ENCODE peak calls at places on chromosomes 3 and 15, in seven cellular contexts. H is HepG2, K is GM12878, W is SK-N-SH, C is K562, Y is GM12891, B is GM12892. F is an unnamed sample.

GRCh38 chr3:167113466-167113865 is 266.6 kb downstream of the ZBBX start:
- DNase-seq in H (no peak), K (no peak), W (no peak), C (no peak), Y (no peak), B (no peak), F (no peak)

GRCh38 chr3:113769551-113769950 is 22.7 kb downstream of the ATP6V1A start:
- DNase-seq in H (peak), K (no peak), W (peak), C (peak), Y (no peak), B (no peak), F (no peak)

GRCh38 chr15:27121672-27122071 is 150.7 kb downstream of the GABRG3 start:
- DNase-seq in H (no peak), K (no peak), W (no peak), C (no peak), Y (no peak), B (no peak), F (no peak)

GRCh38 chr3:52531636-52532516 is 1.8 kb downstream of the NT5DC2 start:
- DNase-seq in H (no peak), K (no peak), W (no peak), C (no peak), Y (no peak), B (peak), F (no peak)

GRCh38 chr3:29582310-29582709 is 301.4 kb downstream of the RBMS3 start:
- DNase-seq in H (no peak), K (no peak), W (peak), C (no peak), Y (no peak), B (no peak), F (no peak)

GRCh38 chr15:80423215-80423614 is 19.0 kb downstream of the ARNT2 start:
- DNase-seq in H (no peak), K (no peak), W (no peak), C (no peak), Y (no peak), B (no peak), F (no peak)

GRCh38 chr15:90062023-90062728 is 40.1 kb downstream of the IDH2 start:
- DNase-seq in H (no peak), K (no peak), W (no peak), C (peak), Y (no peak), B (no peak), F (peak)

GRCh38 chr15:90106522-90107117 is 4.4 kb upstream of the IDH2 start:
- DNase-seq in H (no peak), K (no peak), W (peak), C (no peak), Y (no peak), B (no peak), F (no peak)

GRCh38 chr15:58590236-58590635 is 158.4 kb downstream of the LIPC start:
- DNase-seq in H (no peak), K (no peak), W (no peak), C (no peak), Y (no peak), B (no peak), F (no peak)

GRCh38 chr3:138072816-138073215 is 42.6 kb downstream of the DZIP1L start:
- DNase-seq in H (no peak), K (no peak), W (no peak), C (no peak), Y (no peak), B (no peak), F (no peak)

GRCh38 chr15:96321422-96322391 is 8.8 kb upstream of the NR2F2 start:
- DNase-seq in H (no peak), K (no peak), W (no peak), C (no peak), Y (no peak), B (no peak), F (peak)

GRCh38 chr3:146589899-146590508 is 15.1 kb downstream of the PLSCR5 start:
- DNase-seq in H (peak), K (no peak), W (peak), C (peak), Y (no peak), B (no peak), F (no peak)

GRCh38 chr15:92541197-92542190 is 114.1 kb downstream of the FAM174B start:
- DNase-seq in H (no peak), K (no peak), W (no peak), C (no peak), Y (no peak), B (no peak), F (no peak)

GRCh38 chr3:146679191-146679590 is 74.0 kb upstream of the PLSCR5 start:
- DNase-seq in H (no peak), K (no peak), W (no peak), C (no peak), Y (no peak), B (no peak), F (no peak)

GRCh38 chr3:194801378-194802124 is 115.9 kb downstream of the FAM43A start:
- DNase-seq in H (no peak), K (no peak), W (no peak), C (no peak), Y (no peak), B (no peak), F (no peak)

GRCh38 chr3:54691230-54691900 is 236.5 kb downstream of the LRTM1 start:
- DNase-seq in H (no peak), K (no peak), W (no peak), C (no peak), Y (no peak), B (no peak), F (no peak)

GRCh38 chr15:35481992-35482391 is 64.0 kb downstream of the DPH6 start:
- DNase-seq in H (no peak), K (no peak), W (no peak), C (no peak), Y (no peak), B (no peak), F (no peak)

GRCh38 chr3:27544372-27544865 is 60.2 kb upstream of the SLC4A7 start:
- DNase-seq in H (no peak), K (no peak), W (no peak), C (no peak), Y (no peak), B (no peak), F (no peak)

GRCh38 chr15:48089664-48090063 is 31.1 kb upstream of the SLC24A5 start:
- DNase-seq in H (no peak), K (no peak), W (no peak), C (no peak), Y (no peak), B (no peak), F (no peak)

DNA sequence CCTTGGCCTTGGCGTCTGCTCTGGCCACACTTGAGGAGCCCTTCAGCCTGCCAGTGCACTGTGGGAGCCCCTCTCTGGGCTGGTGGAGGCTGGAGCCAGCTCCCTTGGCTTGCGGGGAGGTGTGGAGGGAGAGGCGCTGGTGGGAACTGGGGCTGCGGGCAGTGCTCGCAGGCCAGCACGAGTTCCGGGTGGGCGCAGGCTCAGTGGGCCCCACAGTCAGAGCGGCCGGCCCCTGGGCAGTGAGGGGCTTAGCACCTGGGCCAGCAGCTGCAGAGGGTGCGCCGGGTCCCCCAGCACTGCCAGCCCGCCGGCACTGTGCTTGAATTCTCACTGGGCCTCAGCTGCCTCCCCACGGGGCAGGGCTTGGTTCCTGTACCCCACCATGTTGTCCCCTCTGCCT is 68.7 kb upstream of the KCNAB1 start:
- DNase-seq in H (no peak), K (no peak), W (no peak), C (no peak), Y (no peak), B (no peak), F (no peak)
- TF ChIP-seq TAF1 in H (no peak), K (no peak), W (no peak), C (no peak), Y (no peak), B (no peak), F (no peak)

DNA sequence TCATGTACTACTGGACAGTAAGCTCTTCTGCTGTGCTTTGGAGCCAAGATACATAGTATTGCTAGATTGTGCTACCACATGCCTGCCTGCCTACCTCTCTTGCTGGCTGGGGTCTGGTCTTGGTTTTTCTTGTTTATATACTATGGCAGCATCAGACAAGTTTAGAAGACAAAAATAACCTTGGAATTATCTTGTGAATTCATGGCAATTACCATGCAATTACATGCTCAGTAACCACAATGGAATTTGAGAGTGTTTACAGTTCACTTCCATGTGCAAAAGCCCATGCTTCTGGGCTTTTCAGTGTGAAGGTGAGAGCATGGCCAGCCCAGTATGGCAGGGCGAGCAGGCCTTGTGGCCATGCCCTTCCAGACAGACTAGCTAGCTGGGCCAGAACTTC is 48.0 kb upstream of the C15orf61 start:
- DNase-seq in H (no peak), K (no peak), W (no peak), C (no peak), Y (no peak), B (no peak), F (no peak)
- TF ChIP-seq POLR2AphosphoS5 in H (no peak), K (no peak), W (no peak), C (no peak), Y (no peak), B (no peak), F (no peak)

DNA sequence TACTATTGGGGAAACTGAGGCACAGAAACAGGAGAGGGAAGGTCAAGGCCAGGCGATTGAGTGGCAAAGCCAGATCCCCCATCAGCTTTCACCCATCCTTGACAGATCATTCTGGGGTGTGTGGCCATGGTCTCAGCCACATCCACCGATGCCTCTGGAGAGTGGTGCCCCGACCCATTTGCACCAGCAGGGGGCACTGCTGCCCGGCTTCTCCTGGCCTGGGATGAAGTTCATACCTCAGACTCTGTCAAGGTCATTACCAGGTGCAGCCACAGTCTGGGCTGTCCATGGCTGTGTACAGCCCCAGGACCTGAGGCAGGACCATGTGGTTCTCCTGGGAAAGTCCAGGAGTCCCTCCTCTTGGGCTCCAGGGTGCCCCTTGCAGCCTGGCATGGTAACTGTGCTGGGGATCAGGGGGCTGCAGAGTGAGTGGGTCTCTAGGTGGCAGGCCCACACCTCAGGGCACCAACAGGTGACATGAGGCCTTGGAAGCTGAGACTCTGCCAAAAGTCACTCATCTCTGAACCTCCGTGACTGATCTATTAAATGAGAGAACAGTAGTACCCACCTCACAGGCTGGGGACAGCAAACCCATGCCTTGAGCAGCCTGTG is 67.3 kb downstream of the CACNA2D2 start:
- DNase-seq in H (peak), K (no peak), W (peak), C (peak), Y (peak), B (peak), F (peak)
- TF ChIP-seq TAF1 in H (no peak), K (no peak), W (no peak), C (no peak), Y (no peak), B (no peak), F (no peak)

GRCh38 chr15:41970456-41970855 is 1.9 kb downstream of the EHD4 start:
- DNase-seq in H (no peak), K (no peak), W (no peak), C (no peak), Y (no peak), B (no peak), F (no peak)

GRCh38 chr15:41971893-41972340 is 440 bp downstream of the EHD4 start:
- DNase-seq in H (peak), K (no peak), W (peak), C (peak), Y (no peak), B (no peak), F (no peak)

GRCh38 chr15:41969851-41970431 is 2.4 kb downstream of the EHD4 start:
- DNase-seq in H (no peak), K (peak), W (no peak), C (no peak), Y (no peak), B (no peak), F (no peak)

GRCh38 chr15:41972341-41973237 is at the start of gene EHD4:
- DNase-seq in H (peak), K (peak), W (peak), C (peak), Y (peak), B (peak), F (peak)

GRCh38 chr15:41971089-41971892 is 1.1 kb downstream of the EHD4 start:
- DNase-seq in H (peak), K (peak), W (peak), C (no peak), Y (peak), B (peak), F (no peak)
- TF ChIP-seq POLR2AphosphoS5 in H (no peak), K (peak), W (no peak), C (no peak), Y (peak), B (peak), F (no peak)

GRCh38 chr3:168817177-168817576 is 721.5 kb upstream of the GOLIM4 start:
- DNase-seq in H (no peak), K (no peak), W (no peak), C (no peak), Y (no peak), B (no peak), F (no peak)

GRCh38 chr3:168807426-168807825 is 711.7 kb upstream of the GOLIM4 start:
- DNase-seq in H (no peak), K (no peak), W (no peak), C (no peak), Y (no peak), B (no peak), F (no peak)

GRCh38 chr3:168812234-168812633 is 716.5 kb upstream of the GOLIM4 start:
- DNase-seq in H (no peak), K (no peak), W (no peak), C (no peak), Y (no peak), B (no peak), F (peak)

DNA sequence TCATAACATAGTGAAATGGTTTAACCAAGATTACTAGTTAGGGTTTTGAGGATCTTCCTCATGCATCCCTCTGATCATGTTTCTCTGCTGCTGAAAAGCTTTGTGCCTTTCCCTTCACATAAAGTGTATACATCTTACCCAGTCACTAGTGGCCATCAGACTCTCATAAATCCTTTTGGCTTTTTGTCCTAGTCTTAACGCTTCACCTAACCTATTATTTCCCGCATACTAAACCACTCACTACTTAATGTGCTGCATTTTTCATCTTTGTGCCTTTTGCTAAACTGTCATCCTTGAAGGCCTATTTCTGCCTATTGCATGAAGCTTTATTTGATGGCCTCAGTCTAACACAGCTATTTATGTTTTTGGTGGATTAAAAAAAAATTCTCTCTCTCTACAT is 717.5 kb upstream of the GOLIM4 start:
- DNase-seq in H (no peak), K (no peak), W (no peak), C (no peak), Y (no peak), B (no peak), F (no peak)
- TF ChIP-seq TAF1 in H (no peak), K (no peak), W (no peak), C (no peak), Y (no peak), B (no peak), F (no peak)

GRCh38 chr15:100918034-100918689 is 995 bp upstream of the LRRK1 start:
- DNase-seq in H (peak), K (no peak), W (peak), C (peak), Y (peak), B (peak), F (peak)
- TF ChIP-seq POLR2AphosphoS5 in H (no peak), K (no peak), W (no peak), C (no peak), Y (no peak), B (no peak), F (no peak)